ENCODE peak calls at places on chromosomes 2 and 18, in ten cellular contexts. Q is HepG2; X is activated CD8-positive, alpha-beta T cell treated with anti-CD3 and anti-CD28 coated beads for 36 hours; N is upper lobe of right lung; B is activated CD4-positive, alpha-beta T cell treated with anti-CD3 and anti-CD28 coated beads for 36 hours; O is natural killer cell; K is gastrocnemius medialis; F is stimulated activated naive CD8-positive, alpha-beta T cell treated with anti-CD3 and anti-CD28 coated beads, Interleukin-15, Interleukin-2, amounts not matched to agents 100 U/mL and 50 U/mL, for 24 hours; U is GM12878; C is T-cell. I is an unnamed sample.

GRCh38 chr18:57441395-57441794 is 6.2 kb downstream of the ONECUT2 start:
- ATAC-seq in K (no peak), O (no peak), X (peak), Q (no peak), F (peak), C (no peak), B (peak), N (no peak), U (peak), I (no peak)

GRCh38 chr18:12857991-12858544 is 26.0 kb downstream of the PTPN2 start:
- ATAC-seq in K (no peak), Q (no peak), N (no peak), C (no peak), F (no peak), O (no peak), B (peak), U (peak), X (peak), I (no peak)

GRCh38 chr2:241298554-241299165 is 16.8 kb downstream of the HDLBP start:
- ATAC-seq in O (peak), U (no peak), C (peak), Q (no peak), F (no peak), X (peak), B (peak), K (no peak), N (no peak), I (no peak)

GRCh38 chr18:2970344-2970743 is 42.6 kb downstream of the LPIN2 start:
- ATAC-seq in O (no peak), B (no peak), X (no peak), N (no peak), F (no peak), Q (no peak), K (no peak), U (no peak), C (no peak), I (no peak)

GRCh38 chr2:39934851-39935250 is 155.8 kb upstream of the THUMPD2 start:
- ATAC-seq in F (peak), K (no peak), N (no peak), B (peak), C (no peak), X (no peak), O (no peak), Q (no peak), U (no peak), I (no peak)

GRCh38 chr18:8480506-8481328 is 128.5 kb upstream of the RAB12 start:
- ATAC-seq in O (no peak), U (peak), C (no peak), F (no peak), K (no peak), Q (peak), N (peak), X (no peak), B (no peak), I (no peak)

GRCh38 chr2:200100027-200100426 is 144.6 kb downstream of the MAIP1 start:
- ATAC-seq in K (no peak), X (no peak), U (no peak), Q (no peak), C (no peak), O (no peak), B (no peak), N (no peak), F (no peak), I (no peak)

GRCh38 chr2:241088376-241088775 is 13.7 kb downstream of the MTERF4 start:
- ATAC-seq in B (no peak), U (peak), X (no peak), C (no peak), O (no peak), N (no peak), F (no peak), Q (no peak), K (no peak), I (peak)

GRCh38 chr2:230643576-230644291 is 68.9 kb upstream of the CAB39 start:
- ATAC-seq in K (peak), N (peak), C (peak), U (peak), Q (peak), F (peak), B (peak), X (peak), O (peak), I (peak)

GRCh38 chr18:14179306-14179705 is 47.1 kb upstream of the ZNF519 start:
- ATAC-seq in X (peak), B (peak), C (peak), N (no peak), O (peak), F (no peak), K (peak), Q (peak), U (peak), I (no peak)

I was measured in esophagus mucosa.